ENCODE peak calls at places on chromosomes 11 and 22, in six cellular contexts. I, D, Q, T, H and G are unnamed samples. For H3K4me1, the result is how much of the 10 kb centered on the place peaks cover.

GRCh38 chr11:58616594-58616993 is 5.9 kb upstream of the CNTF start:
- DNase-seq in I (no peak), D (peak), Q (peak), T (peak), H (no peak), G (no peak)

GRCh38 chr11:99592241-99592640 is 571.5 kb downstream of the CNTN5 start:
- DNase-seq in I (no peak), D (peak), Q (peak), T (no peak), H (no peak), G (no peak)

GRCh38 chr11:61533039-61533375 is 24.5 kb downstream of the LRRC10B start:
- DNase-seq in I (no peak), D (no peak), Q (no peak), T (no peak), H (no peak), G (no peak)

GRCh38 chr11:23732026-23732425 is 764.8 kb upstream of the LUZP2 start:
- DNase-seq in I (no peak), D (no peak), Q (no peak), T (no peak), H (no peak), G (no peak)

GRCh38 chr11:6472934-6473333 is 807 bp downstream of the TRIM3 start:
- DNase-seq in I (peak), D (no peak), Q (no peak), T (no peak), H (no peak), G (no peak)

GRCh38 chr11:24391165-24391564 is 105.7 kb upstream of the LUZP2 start:
- DNase-seq in I (no peak), D (peak), Q (peak), T (no peak), H (no peak), G (no peak)

GRCh38 chr11:7577883-7578242 is 64.1 kb downstream of the PPFIBP2 start:
- DNase-seq in I (no peak), D (peak), Q (peak), T (no peak), H (no peak), G (no peak)

GRCh38 chr11:93020248-93021088 is 51.0 kb downstream of the MTNR1B start:
- DNase-seq in I (no peak), D (peak), Q (peak), T (no peak), H (no peak), G (no peak)

GRCh38 chr11:57458410-57459111 is 1.8 kb upstream of the RTN4RL2 start:
- DNase-seq in I (peak), D (peak), Q (peak), T (peak), H (no peak), G (peak)

GRCh38 chr11:20618083-20618482 is 18.7 kb downstream of the SLC6A5 start:
- DNase-seq in I (no peak), D (no peak), Q (peak), T (no peak), H (no peak), G (no peak)

GRCh38 chr11:24155792-24156191 is 341.1 kb upstream of the LUZP2 start:
- DNase-seq in I (peak), D (no peak), Q (no peak), T (no peak), H (no peak), G (no peak)

GRCh38 chr22:44888491-44888941 is 121.3 kb downstream of the PHF21B start:
- DNase-seq in I (peak), D (no peak), Q (no peak), T (no peak), H (no peak), G (no peak)

GRCh38 chr22:46024136-46024840 is 47.3 kb upstream of the WNT7B start:
- DNase-seq in I (no peak), D (no peak), Q (no peak), T (no peak), H (no peak), G (no peak)

GRCh38 chr11:121048464-121049233 is 24.7 kb downstream of the TBCEL start:
- DNase-seq in I (no peak), D (peak), Q (no peak), T (no peak), H (no peak), G (no peak)

GRCh38 chr22:49763696-49764095 is 64.0 kb downstream of the BRD1 start:
- DNase-seq in I (peak), D (no peak), Q (no peak), T (peak), H (no peak), G (peak)

GRCh38 chr11:68003846-68004550 is at the start of gene UNC93B1:
- DNase-seq in I (peak), D (peak), Q (peak), T (peak), H (peak), G (peak)

GRCh38 chr11:128135451-128135850 is 451.9 kb downstream of the ETS1 start:
- DNase-seq in I (no peak), D (peak), Q (peak), T (no peak), H (no peak), G (no peak)

GRCh38 chr11:130220311-130221030 is 60.9 kb downstream of the ST14 start:
- DNase-seq in I (no peak), D (no peak), Q (no peak), T (no peak), H (no peak), G (no peak)

GRCh38 chr11:31236052-31236652 is 133.4 kb downstream of the DCDC1 start:
- DNase-seq in I (no peak), D (peak), Q (peak), T (no peak), H (no peak), G (no peak)

GRCh38 chr11:123588863-123589262 is 65.6 kb downstream of the SCN3B start:
- DNase-seq in I (no peak), D (no peak), Q (no peak), T (no peak), H (no peak), G (no peak)

GRCh38 chr11:122319842-122320555 is 204.0 kb upstream of the BLID start:
- DNase-seq in I (no peak), D (no peak), Q (no peak), T (no peak), H (no peak), G (no peak)

GRCh38 chr22:28332410-28332809 is 347.2 kb downstream of the TTC28 start:
- DNase-seq in I (no peak), D (no peak), Q (peak), T (no peak), H (no peak), G (no peak)

GRCh38 chr22:20656902-20657836 is 116.7 kb upstream of the SERPIND1 start:
- DNase-seq in I (peak), D (no peak), Q (no peak), T (no peak), H (no peak), G (no peak)

GRCh38 chr11:1198766-1199688 is 23.8 kb upstream of the MUC5B start:
- DNase-seq in I (peak), D (no peak), Q (no peak), T (peak), H (no peak), G (no peak)

GRCh38 chr11:11725438-11725837 is 103.6 kb upstream of the GALNT18 start:
- DNase-seq in I (no peak), D (no peak), Q (no peak), T (no peak), H (no peak), G (no peak)

GRCh38 chr22:41922336-41922735 is 4.3 kb downstream of the TNFRSF13C start:
- DNase-seq in I (no peak), D (no peak), Q (no peak), T (no peak), H (no peak), G (no peak)

GRCh38 chr22:47624277-47625012 is 862.0 kb downstream of the TBC1D22A start:
- DNase-seq in I (peak), D (no peak), Q (no peak), T (no peak), H (no peak), G (peak)

GRCh38 chr22:44277404-44278135 is 35.2 kb downstream of the SHISAL1 start:
- DNase-seq in I (no peak), D (no peak), Q (no peak), T (no peak), H (no peak), G (no peak)

GRCh38 chr11:19953909-19954308 is 206.4 kb downstream of the DBX1 start:
- DNase-seq in I (peak), D (peak), Q (peak), T (no peak), H (no peak), G (no peak)

GRCh38 chr22:23035557-23036277 is 34.6 kb upstream of the GNAZ start:
- DNase-seq in I (no peak), D (no peak), Q (no peak), T (no peak), H (peak), G (no peak)

GRCh38 chr11:86484164-86484794 is 109.6 kb downstream of the CCDC81 start:
- DNase-seq in I (no peak), D (peak), Q (peak), T (peak), H (no peak), G (peak)

GRCh38 chr11:28674432-28675076 is 566.4 kb downstream of the METTL15 start:
- DNase-seq in I (peak), D (peak), Q (peak), T (no peak), H (no peak), G (no peak)

GRCh38 chr22:30694638-30695350 is at the start of gene OSBP2:
- DNase-seq in I (peak), D (peak), Q (peak), T (peak), H (no peak), G (peak)

GRCh38 chr11:33976351-33977199 is 75.0 kb upstream of the CAPRIN1 start:
- DNase-seq in I (no peak), D (no peak), Q (peak), T (no peak), H (no peak), G (no peak)

GRCh38 chr22:50537765-50538164 is 7.9 kb upstream of the KLHDC7B start:
- DNase-seq in I (no peak), D (no peak), Q (no peak), T (no peak), H (no peak), G (no peak)

GRCh38 chr11:77518471-77518870 is 44.6 kb upstream of the PAK1 start:
- DNase-seq in I (no peak), D (no peak), Q (no peak), T (no peak), H (no peak), G (no peak)
- H3K4me1 ChIP-seq in I (under half), D (under half), Q (under half), T (under half), H (under half), G (under half)

GRCh38 chr22:37624876-37625275 is 14.6 kb upstream of the SH3BP1 start:
- DNase-seq in I (no peak), D (no peak), Q (no peak), T (no peak), H (no peak), G (no peak)

GRCh38 chr22:37623075-37624016 is 14.7 kb downstream of the GGA1 start:
- DNase-seq in I (peak), D (peak), Q (peak), T (peak), H (no peak), G (no peak)

GRCh38 chr22:37626144-37626543 is 13.3 kb upstream of the SH3BP1 start:
- DNase-seq in I (no peak), D (no peak), Q (peak), T (peak), H (no peak), G (peak)

GRCh38 chr22:37625737-37626136 is 13.7 kb upstream of the SH3BP1 start:
- DNase-seq in I (no peak), D (no peak), Q (no peak), T (no peak), H (no peak), G (no peak)

GRCh38 chr22:37624017-37624365 is 15.4 kb downstream of the GGA1 start:
- DNase-seq in I (no peak), D (no peak), Q (no peak), T (no peak), H (no peak), G (peak)
- H3K4me3 ChIP-seq in I (no peak), D (no peak), Q (no peak), T (no peak), H (no peak), G (no peak)

GRCh38 chr11:2387266-2387982 is 10.3 kb downstream of the CD81 start:
- DNase-seq in I (no peak), D (no peak), Q (no peak), T (no peak), H (no peak), G (peak)
- H3K4me1 ChIP-seq in I (under half), D (under half), Q (under half), T (half or more), H (half or more), G (half or more)

GRCh38 chr11:134248910-134249480 is 4.2 kb downstream of the THYN1 start:
- DNase-seq in I (no peak), D (no peak), Q (no peak), T (no peak), H (no peak), G (no peak)
- H3K4me3 ChIP-seq in I (no peak), D (no peak), Q (no peak), T (no peak), H (no peak), G (no peak)

GRCh38 chr11:70464509-70465361 is 66.4 kb downstream of the CTTN start:
- DNase-seq in I (peak), D (no peak), Q (no peak), T (no peak), H (no peak), G (no peak)
- H3K4me1 ChIP-seq in I (under half), D (under half), Q (under half), T (under half), H (under half), G (under half)

DNA sequence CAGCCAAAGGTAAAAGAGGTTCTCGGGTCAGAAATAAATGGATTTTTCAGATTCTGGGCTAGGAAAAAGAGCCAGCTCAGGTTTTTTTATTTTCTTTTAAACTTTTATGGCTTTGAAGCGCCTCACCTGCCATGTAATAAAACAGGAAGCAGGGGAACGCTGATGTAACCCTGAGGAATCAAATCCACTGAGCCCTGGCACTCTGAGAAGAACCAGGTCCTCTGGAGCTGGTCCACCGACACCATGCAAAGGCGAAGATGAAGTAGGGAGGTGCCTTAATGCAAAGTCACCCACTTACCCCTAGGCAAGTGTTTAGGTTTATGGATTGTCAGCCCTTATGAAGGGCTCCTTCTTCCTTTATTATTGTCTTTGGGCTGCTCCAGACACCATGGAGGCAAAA is 1.6 kb downstream of the PAMR1 start:
- DNase-seq in I (no peak), D (no peak), Q (no peak), T (no peak), H (no peak), G (no peak)
- H3K4me3 ChIP-seq in I (no peak), D (no peak), Q (no peak), T (no peak), H (no peak), G (no peak)

GRCh38 chr11:115872418-115872817 is 368.2 kb upstream of the CADM1 start:
- DNase-seq in I (no peak), D (no peak), Q (no peak), T (no peak), H (no peak), G (no peak)

GRCh38 chr11:115871161-115871750 is 367.0 kb upstream of the CADM1 start:
- DNase-seq in I (no peak), D (no peak), Q (no peak), T (no peak), H (no peak), G (no peak)

GRCh38 chr11:115873813-115874212 is 369.6 kb upstream of the CADM1 start:
- DNase-seq in I (no peak), D (no peak), Q (no peak), T (no peak), H (peak), G (no peak)

GRCh38 chr11:115869780-115870431 is 365.7 kb upstream of the CADM1 start:
- DNase-seq in I (peak), D (peak), Q (peak), T (no peak), H (peak), G (no peak)

DNA sequence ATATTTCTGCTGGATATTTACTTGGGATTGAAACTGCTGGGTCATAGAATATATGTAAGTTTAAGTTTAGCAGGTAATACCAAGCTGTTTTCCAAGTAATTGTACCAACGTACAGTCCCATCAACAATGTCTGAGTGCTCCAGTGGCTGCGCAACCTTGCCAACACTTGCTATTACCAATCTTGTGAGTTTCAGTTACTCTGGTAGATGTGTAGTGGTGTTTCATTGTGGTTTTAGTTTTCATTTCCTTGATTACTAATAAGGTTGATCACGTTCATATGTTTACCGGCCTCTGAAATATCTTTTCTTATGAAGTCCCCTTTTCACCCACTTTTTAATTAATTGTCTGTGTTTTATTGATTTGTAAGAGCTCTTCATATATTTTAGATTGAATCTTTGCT is 370.6 kb upstream of the CADM1 start:
- DNase-seq in I (no peak), D (no peak), Q (no peak), T (no peak), H (peak), G (no peak)
- H3K4me1 ChIP-seq in I (under half), D (under half), Q (under half), T (under half), H (under half), G (under half)

GRCh38 chr11:103927535-103927934 is 108.9 kb upstream of the DDI1 start:
- DNase-seq in I (no peak), D (peak), Q (peak), T (no peak), H (no peak), G (no peak)

GRCh38 chr11:103928040-103928555 is 108.3 kb upstream of the DDI1 start:
- DNase-seq in I (no peak), D (no peak), Q (no peak), T (no peak), H (no peak), G (no peak)

GRCh38 chr11:103926990-103927389 is 109.5 kb upstream of the DDI1 start:
- DNase-seq in I (no peak), D (no peak), Q (no peak), T (no peak), H (no peak), G (no peak)

GRCh38 chr11:103924166-103925013 is 112.0 kb upstream of the DDI1 start:
- DNase-seq in I (no peak), D (no peak), Q (no peak), T (no peak), H (no peak), G (no peak)

GRCh38 chr11:103929168-103929903 is 107.1 kb upstream of the DDI1 start:
- DNase-seq in I (no peak), D (no peak), Q (no peak), T (no peak), H (peak), G (no peak)
- H3K4me3 ChIP-seq in I (no peak), D (no peak), Q (no peak), T (no peak), H (peak), G (no peak)

DNA sequence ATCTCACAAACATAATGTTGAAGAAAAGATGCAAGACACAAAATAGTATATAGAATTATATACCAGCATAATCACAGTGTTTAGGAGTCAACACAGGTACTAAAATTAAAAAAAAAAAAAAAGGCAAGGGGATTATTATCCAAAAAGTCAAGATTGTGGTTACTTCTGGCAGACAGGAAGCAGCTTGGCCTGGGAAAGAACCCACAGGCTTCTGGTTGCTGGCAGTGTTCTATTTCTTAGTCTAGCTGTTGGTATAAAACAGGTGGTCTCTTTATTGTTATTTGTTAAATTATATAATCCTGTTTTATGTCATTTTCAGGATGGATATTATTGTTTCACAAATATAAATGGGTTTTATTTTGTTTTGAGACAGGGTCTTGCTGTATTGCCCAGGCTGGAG is 54.0 kb downstream of the C11orf58 start:
- DNase-seq in I (no peak), D (no peak), Q (peak), T (no peak), H (no peak), G (no peak)
- H3K4me1 ChIP-seq in I (under half), D (under half), Q (under half), T (under half), H (under half), G (under half)

GRCh38 chr11:10096987-10097386 is 197.0 kb downstream of the SBF2 start:
- DNase-seq in I (no peak), D (no peak), Q (no peak), T (no peak), H (no peak), G (no peak)

GRCh38 chr11:10095412-10096207 is 198.4 kb downstream of the SBF2 start:
- DNase-seq in I (no peak), D (peak), Q (no peak), T (no peak), H (no peak), G (no peak)

GRCh38 chr11:10092426-10092825 is 201.6 kb downstream of the SBF2 start:
- DNase-seq in I (no peak), D (no peak), Q (no peak), T (no peak), H (no peak), G (no peak)

DNA sequence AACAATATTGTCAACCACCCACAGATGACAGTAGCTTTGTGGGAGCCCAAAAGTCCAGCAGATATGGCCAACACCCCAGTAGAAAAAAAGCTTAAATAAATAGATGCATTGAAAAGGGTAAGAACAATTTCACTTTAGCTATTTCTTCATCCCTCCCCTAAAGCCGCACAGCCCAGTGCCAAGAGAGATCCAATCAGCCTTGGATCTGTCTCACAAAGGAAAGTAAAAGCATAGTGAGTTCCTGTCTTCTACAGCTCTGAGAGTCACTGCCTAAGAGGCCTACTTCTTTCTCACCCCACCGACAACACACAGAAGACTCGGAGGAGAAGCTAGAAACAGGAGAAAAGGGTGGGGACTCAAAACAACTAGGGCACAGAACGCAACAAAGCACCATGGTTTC is 196.4 kb downstream of the SBF2 start:
- DNase-seq in I (no peak), D (no peak), Q (no peak), T (no peak), H (no peak), G (no peak)
- H3K4me3 ChIP-seq in I (no peak), D (no peak), Q (no peak), T (no peak), H (no peak), G (no peak)